ENCODE peak calls at places on chromosomes 11 and 22, in five cellular contexts. O is K562, P is HCT116, B is H1, F is SK-N-SH. L is an unnamed sample.

GRCh38 chr11:82631722-82632630 is 101.7 kb downstream of the FAM181B start:
- DNase-seq in O (no peak), P (no peak), B (no peak), F (no peak), L (no peak)

GRCh38 chr22:24157783-24158170 is 23.5 kb upstream of the SUSD2 start:
- DNase-seq in O (no peak), P (no peak), B (no peak), F (no peak), L (no peak)

GRCh38 chr11:536841-537621 is at the start of gene LRRC56:
- DNase-seq in O (peak), P (peak), B (no peak), F (no peak), L (peak)

GRCh38 chr11:30510750-30511149 is 75.4 kb downstream of the MPPED2 start:
- DNase-seq in O (no peak), P (no peak), B (no peak), F (no peak), L (no peak)

GRCh38 chr22:37254867-37255233 is 10.8 kb upstream of the RAC2 start:
- DNase-seq in O (no peak), P (no peak), B (no peak), F (no peak), L (no peak)

GRCh38 chr11:117591316-117592039 is 205.5 kb downstream of the DSCAML1 start:
- DNase-seq in O (no peak), P (no peak), B (no peak), F (peak), L (no peak)

GRCh38 chr11:117484159-117484558 is 156.5 kb downstream of the CEP164 start:
- DNase-seq in O (no peak), P (no peak), B (no peak), F (no peak), L (no peak)

GRCh38 chr11:106761745-106762144 is 256.5 kb downstream of the GUCY1A2 start:
- DNase-seq in O (no peak), P (no peak), B (no peak), F (no peak), L (no peak)

GRCh38 chr11:1935156-1936071 is 11.7 kb upstream of the MRPL23 start:
- DNase-seq in O (no peak), P (no peak), B (no peak), F (no peak), L (no peak)

GRCh38 chr11:64088159-64089026 is 52.7 kb downstream of the FLRT1 start:
- DNase-seq in O (no peak), P (peak), B (peak), F (no peak), L (peak)

GRCh38 chr22:17063372-17064106 is 21.3 kb upstream of the IL17RA start:
- DNase-seq in O (no peak), P (no peak), B (no peak), F (no peak), L (no peak)

GRCh38 chr11:16783321-16783801 is 44.9 kb downstream of the C11orf58 start:
- DNase-seq in O (no peak), P (no peak), B (no peak), F (no peak), L (no peak)

GRCh38 chr22:42249831-42250230 is 20.6 kb downstream of the TCF20 start:
- DNase-seq in O (no peak), P (no peak), B (no peak), F (no peak), L (no peak)

GRCh38 chr22:35559354-35560005 is 18.8 kb downstream of the RASD2 start:
- DNase-seq in O (no peak), P (no peak), B (no peak), F (no peak), L (no peak)

GRCh38 chr11:100442017-100442416 is 245.1 kb upstream of the ARHGAP42 start:
- DNase-seq in O (no peak), P (no peak), B (no peak), F (no peak), L (no peak)

GRCh38 chr11:47257518-47258316 is at the start of gene NR1H3:
- DNase-seq in O (peak), P (no peak), B (no peak), F (peak), L (no peak)

GRCh38 chr11:27847496-27847895 is 147.2 kb upstream of the BDNF start:
- DNase-seq in O (no peak), P (no peak), B (no peak), F (no peak), L (no peak)

GRCh38 chr11:28739489-28740280 is 631.5 kb downstream of the METTL15 start:
- DNase-seq in O (no peak), P (no peak), B (no peak), F (no peak), L (no peak)

GRCh38 chr11:102685311-102685710 is 20.3 kb downstream of the MMP27 start:
- DNase-seq in O (no peak), P (no peak), B (no peak), F (no peak), L (no peak)

GRCh38 chr22:22600862-22601261 is 41.8 kb upstream of the PRAME start:
- DNase-seq in O (peak), P (no peak), B (no peak), F (no peak), L (no peak)

GRCh38 chr22:23778576-23778900 is 5.9 kb downstream of the MMP11 start:
- DNase-seq in O (no peak), P (no peak), B (no peak), F (no peak), L (no peak)

GRCh38 chr11:60871378-60872061 is 4.2 kb downstream of the ZP1 start:
- DNase-seq in O (no peak), P (no peak), B (no peak), F (peak), L (no peak)

GRCh38 chr22:44625421-44625760 is 76.6 kb upstream of the PRR5 start:
- DNase-seq in O (no peak), P (no peak), B (no peak), F (peak), L (no peak)

GRCh38 chr22:27075028-27075678 is 417.8 kb downstream of the MIAT start:
- DNase-seq in O (no peak), P (no peak), B (no peak), F (no peak), L (no peak)

GRCh38 chr11:119194811-119195210 is 9.5 kb downstream of the NHERF4 start:
- DNase-seq in O (no peak), P (no peak), B (no peak), F (no peak), L (no peak)

GRCh38 chr22:24008022-24008283 is 2.7 kb upstream of the GSTT4 start:
- DNase-seq in O (no peak), P (no peak), B (no peak), F (no peak), L (no peak)

GRCh38 chr11:33598426-33599069 is 102.1 kb downstream of the C11orf91 start:
- DNase-seq in O (no peak), P (no peak), B (no peak), F (peak), L (no peak)

GRCh38 chr11:122114976-122115375 is 1.0 kb downstream of the BLID start:
- DNase-seq in O (no peak), P (no peak), B (no peak), F (no peak), L (no peak)

GRCh38 chr11:607020-607780 is 8.6 kb downstream of the IRF7 start:
- DNase-seq in O (no peak), P (no peak), B (no peak), F (no peak), L (no peak)

GRCh38 chr22:41048791-41049717 is 43.3 kb upstream of the EP300 start:
- DNase-seq in O (peak), P (no peak), B (no peak), F (peak), L (peak)

GRCh38 chr11:26483101-26483500 is 89.0 kb downstream of the MUC15 start:
- DNase-seq in O (no peak), P (no peak), B (no peak), F (no peak), L (no peak)

GRCh38 chr11:70711095-70711910 is 313.0 kb downstream of the CTTN start:
- DNase-seq in O (no peak), P (no peak), B (no peak), F (no peak), L (no peak)

GRCh38 chr11:70078095-70078795 is at the start of gene ANO1:
- DNase-seq in O (peak), P (no peak), B (no peak), F (peak), L (no peak)

GRCh38 chr11:118918128-118918685 is 7.5 kb downstream of the BCL9L start:
- DNase-seq in O (peak), P (no peak), B (no peak), F (peak), L (no peak)

DNA sequence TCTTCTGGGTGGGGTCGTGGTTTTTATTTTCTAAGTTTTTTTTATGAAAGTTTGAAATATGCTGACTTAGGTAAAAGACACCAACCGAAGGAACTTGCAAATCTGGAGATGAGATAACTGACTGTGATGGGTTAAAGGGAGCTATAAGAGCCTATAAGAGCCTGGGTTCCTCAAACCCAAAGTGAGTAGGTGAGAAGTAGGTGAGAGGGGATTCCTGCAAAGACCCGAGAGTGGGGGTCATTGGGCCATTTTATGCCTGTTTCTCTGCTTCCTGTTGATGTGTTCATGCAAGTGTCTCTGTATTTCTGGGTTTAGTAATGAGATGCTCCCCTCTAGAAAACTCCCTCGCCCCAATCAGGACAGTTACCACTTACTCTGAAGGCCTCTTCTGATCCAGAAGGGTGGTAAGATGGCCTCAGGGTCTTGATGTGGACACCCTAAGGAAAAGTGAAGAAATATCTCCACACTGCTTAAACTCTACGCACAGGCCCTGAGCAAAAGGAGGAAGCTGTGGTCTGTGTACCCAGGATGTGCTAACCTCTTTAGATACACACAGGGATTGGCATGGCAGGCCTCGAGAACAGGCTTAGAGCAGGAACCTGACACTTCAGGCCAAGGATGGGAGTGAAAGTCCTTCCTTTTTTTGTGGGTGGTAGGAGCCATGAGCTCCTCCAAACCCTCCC is 1.8 kb downstream of the FLI1 start:
- DNase-seq in O (no peak), P (no peak), B (no peak), F (no peak), L (no peak)
- TF ChIP-seq YY1 in O (no peak), P (no peak), B (no peak), F (no peak), L (no peak)

GRCh38 chr11:15776387-15776786 is 580.0 kb downstream of the SOX6 start:
- DNase-seq in O (no peak), P (no peak), B (no peak), F (peak), L (no peak)

GRCh38 chr11:15774021-15774862 is 582.1 kb downstream of the SOX6 start:
- DNase-seq in O (no peak), P (no peak), B (no peak), F (no peak), L (no peak)

GRCh38 chr11:15773024-15773423 is 583.3 kb downstream of the SOX6 start:
- DNase-seq in O (no peak), P (no peak), B (no peak), F (no peak), L (no peak)

GRCh38 chr11:15775797-15776196 is 580.5 kb downstream of the SOX6 start:
- DNase-seq in O (no peak), P (no peak), B (no peak), F (no peak), L (no peak)

DNA sequence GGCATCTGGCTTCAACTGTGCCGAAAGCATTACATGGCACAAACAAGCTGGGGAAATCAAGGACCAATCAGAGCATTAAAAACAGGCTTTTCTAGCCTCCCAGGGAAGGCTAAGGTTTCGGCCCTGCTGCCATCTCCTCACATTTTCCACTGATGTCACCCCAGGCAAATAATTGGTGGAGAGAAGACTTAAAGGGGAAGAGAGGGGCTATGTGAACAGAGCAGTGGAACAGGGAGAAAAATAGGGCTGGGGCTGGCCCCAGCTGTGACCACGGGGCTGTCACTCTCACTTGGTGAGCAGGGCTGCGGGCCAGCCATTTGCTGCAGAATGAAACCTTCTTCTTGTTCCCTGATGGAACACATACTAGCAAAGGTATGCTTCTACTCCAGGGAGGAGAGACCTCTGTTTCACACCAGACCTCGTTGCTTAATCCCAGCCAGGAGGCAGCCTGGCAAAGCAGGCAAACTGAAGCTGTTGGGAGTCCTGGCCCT is 581.2 kb downstream of the SOX6 start:
- DNase-seq in O (no peak), P (no peak), B (no peak), F (no peak), L (no peak)
- TF ChIP-seq YY1 in O (no peak), P (no peak), B (no peak), F (no peak), L (no peak)

DNA sequence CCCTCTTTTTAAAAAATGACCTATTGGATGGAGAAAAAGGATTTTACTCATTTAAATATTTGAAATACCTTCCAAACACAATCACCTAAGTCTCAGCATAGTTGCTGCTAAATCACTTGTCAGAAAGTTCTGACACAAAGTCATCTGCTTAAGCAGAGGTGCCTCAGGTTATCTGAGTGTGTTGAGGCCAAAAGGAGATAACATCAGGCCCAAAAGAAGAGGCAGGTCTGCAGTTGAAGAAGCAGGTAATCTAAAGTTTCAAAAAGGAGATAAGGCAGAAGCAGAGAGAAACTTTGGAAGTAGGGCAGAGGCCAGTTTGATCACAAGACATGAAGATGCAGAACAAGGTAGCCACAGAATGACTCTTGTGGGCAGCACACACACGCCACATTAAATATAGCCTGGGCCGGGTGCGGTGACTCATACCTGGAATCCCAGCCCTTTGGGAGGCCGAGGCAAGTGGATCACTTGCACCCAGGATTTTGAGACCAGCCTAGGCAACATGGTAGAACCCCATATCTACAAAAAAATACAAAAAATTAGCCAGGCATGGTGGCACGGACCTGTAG is 175.7 kb upstream of the API5 start:
- DNase-seq in O (no peak), P (no peak), B (no peak), F (no peak), L (no peak)
- TF ChIP-seq YY1 in O (no peak), P (no peak), B (no peak), F (no peak), L (no peak)

GRCh38 chr11:40998888-40999287 is 460.6 kb downstream of the LRRC4C start:
- DNase-seq in O (no peak), P (no peak), B (no peak), F (no peak), L (no peak)

GRCh38 chr11:41003339-41003992 is 456.0 kb downstream of the LRRC4C start:
- DNase-seq in O (no peak), P (no peak), B (no peak), F (no peak), L (no peak)
- TF ChIP-seq YY1 in O (no peak), P (no peak), B (no peak), F (no peak), L (no peak)

DNA sequence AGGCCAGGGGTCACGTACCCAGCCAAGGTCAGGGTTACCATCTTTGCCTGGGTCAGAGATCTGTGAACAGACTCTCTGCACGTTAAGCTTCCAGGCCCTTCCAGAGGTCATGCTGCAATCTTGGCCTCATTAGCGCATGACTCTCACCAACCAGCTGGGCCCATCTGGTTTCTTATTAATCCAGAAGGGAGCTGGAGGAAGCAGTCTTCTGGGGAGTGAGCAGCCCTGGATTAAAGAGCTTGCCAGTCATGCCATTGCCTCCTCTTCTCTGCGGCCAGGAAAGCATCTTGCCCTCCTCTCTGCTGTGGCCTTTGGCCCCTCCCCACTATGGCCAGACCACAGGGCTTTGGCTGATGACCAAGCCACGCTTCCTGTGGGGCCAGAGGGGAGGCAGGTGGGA is 57.4 kb downstream of the CHST1 start:
- DNase-seq in O (no peak), P (no peak), B (no peak), F (no peak), L (no peak)
- TF ChIP-seq YY1 in O (no peak), P (no peak), B (no peak), F (no peak), L (no peak)

GRCh38 chr11:19183641-19184040 is 18.1 kb downstream of the CSRP3 start:
- DNase-seq in O (no peak), P (no peak), B (no peak), F (no peak), L (no peak)

GRCh38 chr11:19185036-19185435 is 16.7 kb downstream of the CSRP3 start:
- DNase-seq in O (no peak), P (no peak), B (no peak), F (no peak), L (no peak)

GRCh38 chr11:19187880-19188279 is 13.9 kb downstream of the CSRP3 start:
- DNase-seq in O (no peak), P (no peak), B (no peak), F (no peak), L (no peak)

GRCh38 chr11:19185516-19186052 is 16.2 kb downstream of the CSRP3 start:
- DNase-seq in O (no peak), P (no peak), B (no peak), F (no peak), L (no peak)

GRCh38 chr11:19187101-19187500 is 14.7 kb downstream of the CSRP3 start:
- DNase-seq in O (no peak), P (no peak), B (no peak), F (no peak), L (no peak)
- TF ChIP-seq YY1 in O (no peak), P (no peak), B (no peak), F (no peak), L (no peak)